ENCODE peak calls at places on chromosomes 16 and 17, in eight cellular contexts. N is tibial nerve, J is sigmoid colon, S is esophagus muscularis mucosa, O is HepG2, X is stomach, D is H1, A is transverse colon. Y is an unnamed sample.
A peak's percentile ranks its signal among the peaks of the same experiment; 100 is the strongest.

GRCh38 chr16:57762365-57763289 is 27.1 kb downstream of the KATNB1 start:
- DNase-seq in D (no peak), N (no peak), X (no peak), S (no peak), O (no peak), A (no peak), J (no peak), Y (no peak)

GRCh38 chr17:43015579-43015978 is 6.6 kb downstream of the VAT1 start:
- DNase-seq in A (no peak), S (no peak), X (no peak), J (peak; percentile 80), D (no peak), N (no peak), O (no peak), Y (peak; percentile 58)

GRCh38 chr16:11946433-11946832 is 4.6 kb upstream of the NPIPB2 start:
- DNase-seq in A (no peak), N (no peak), D (no peak), J (no peak), O (no peak), S (no peak), X (no peak), Y (no peak)

GRCh38 chr16:2244926-2245795 is 6.2 kb downstream of the ECI1 start:
- DNase-seq in J (no peak), N (no peak), A (no peak), D (no peak), O (no peak), X (no peak), S (no peak), Y (no peak)

GRCh38 chr16:684961-685696 is 995 bp upstream of the JMJD8 start:
- DNase-seq in N (no peak), D (no peak), S (no peak), J (peak; percentile 77), O (no peak), A (no peak), X (no peak), Y (peak; percentile 59)

GRCh38 chr16:55019419-55020131 is 88.9 kb downstream of the IRX5 start:
- DNase-seq in D (no peak), A (no peak), O (no peak), S (no peak), N (no peak), J (no peak), X (no peak), Y (no peak)

GRCh38 chr16:3577302-3577752 is at the start of gene NLRC3:
- DNase-seq in S (no peak), D (no peak), A (peak; percentile 28), X (no peak), N (no peak), J (no peak), O (no peak), Y (no peak)

GRCh38 chr17:902463-902862 is 77.1 kb downstream of the NXN start:
- DNase-seq in X (no peak), A (no peak), D (no peak), J (no peak), O (no peak), S (no peak), N (no peak), Y (no peak)

GRCh38 chr16:81671738-81672597 is 107.1 kb upstream of the PLCG2 start:
- DNase-seq in X (no peak), S (no peak), A (no peak), J (no peak), D (no peak), N (no peak), O (no peak), Y (no peak)

GRCh38 chr16:65731840-65732239 is 610.0 kb upstream of the CDH11 start:
- DNase-seq in O (no peak), J (no peak), D (no peak), S (no peak), X (no peak), A (no peak), N (no peak), Y (no peak)

GRCh38 chr16:49491736-49492089 is 118.1 kb downstream of the C16orf78 start:
- DNase-seq in N (peak; percentile 21), J (peak; percentile 77), X (no peak), S (no peak), D (no peak), A (peak; percentile 23), O (no peak), Y (peak; percentile 57)

GRCh38 chr16:69859105-69859969 is 91.8 kb upstream of the CLEC18A start:
- DNase-seq in J (no peak), D (peak; percentile 76), S (no peak), A (peak; percentile 75), N (peak; percentile 28), X (peak; percentile 44), O (peak; percentile 93), Y (no peak)

GRCh38 chr17:75239778-75240393 is 21.5 kb downstream of the GGA3 start:
- DNase-seq in N (no peak), D (no peak), X (no peak), J (no peak), S (no peak), A (no peak), O (no peak), Y (no peak)

GRCh38 chr17:39665642-39666221 is 583 bp downstream of the TCAP start:
- DNase-seq in O (no peak), J (no peak), A (no peak), D (no peak), N (no peak), S (no peak), X (no peak), Y (no peak)

GRCh38 chr17:36657763-36658490 is 56.5 kb downstream of the MRM1 start:
- DNase-seq in X (peak; percentile 30), O (no peak), S (no peak), A (peak; percentile 48), N (no peak), J (no peak), D (peak; percentile 86), Y (no peak)

GRCh38 chr16:14286381-14287230 is 215.5 kb downstream of the MRTFB start:
- DNase-seq in A (peak; percentile 22), O (no peak), N (no peak), D (peak; percentile 74), J (no peak), X (no peak), S (no peak), Y (no peak)

GRCh38 chr17:66716236-66717026 is 118.5 kb upstream of the CACNG5 start:
- DNase-seq in O (no peak), J (no peak), S (no peak), N (no peak), X (no peak), A (no peak), D (no peak), Y (no peak)

GRCh38 chr17:50096092-50096491 is 941 bp downstream of the PDK2 start:
- DNase-seq in D (no peak), J (no peak), N (no peak), A (no peak), S (no peak), O (no peak), X (peak; percentile 57), Y (no peak)

GRCh38 chr17:50095626-50096037 is 481 bp downstream of the PDK2 start:
- DNase-seq in X (no peak), A (no peak), J (no peak), N (no peak), D (peak; percentile 63), S (no peak), O (no peak), Y (peak; percentile 48)

GRCh38 chr17:50093807-50094206 is 1.3 kb upstream of the PDK2 start:
- DNase-seq in O (no peak), J (no peak), X (no peak), D (no peak), N (no peak), A (no peak), S (no peak), Y (no peak)

GRCh38 chr17:50094243-50094752 is 853 bp upstream of the PDK2 start:
- DNase-seq in N (peak; percentile 95), J (peak; percentile 95), O (peak; percentile 81), S (peak; percentile 98), X (peak; percentile 95), D (peak; percentile 98), A (peak; percentile 94), Y (peak; percentile 93)

DNA sequence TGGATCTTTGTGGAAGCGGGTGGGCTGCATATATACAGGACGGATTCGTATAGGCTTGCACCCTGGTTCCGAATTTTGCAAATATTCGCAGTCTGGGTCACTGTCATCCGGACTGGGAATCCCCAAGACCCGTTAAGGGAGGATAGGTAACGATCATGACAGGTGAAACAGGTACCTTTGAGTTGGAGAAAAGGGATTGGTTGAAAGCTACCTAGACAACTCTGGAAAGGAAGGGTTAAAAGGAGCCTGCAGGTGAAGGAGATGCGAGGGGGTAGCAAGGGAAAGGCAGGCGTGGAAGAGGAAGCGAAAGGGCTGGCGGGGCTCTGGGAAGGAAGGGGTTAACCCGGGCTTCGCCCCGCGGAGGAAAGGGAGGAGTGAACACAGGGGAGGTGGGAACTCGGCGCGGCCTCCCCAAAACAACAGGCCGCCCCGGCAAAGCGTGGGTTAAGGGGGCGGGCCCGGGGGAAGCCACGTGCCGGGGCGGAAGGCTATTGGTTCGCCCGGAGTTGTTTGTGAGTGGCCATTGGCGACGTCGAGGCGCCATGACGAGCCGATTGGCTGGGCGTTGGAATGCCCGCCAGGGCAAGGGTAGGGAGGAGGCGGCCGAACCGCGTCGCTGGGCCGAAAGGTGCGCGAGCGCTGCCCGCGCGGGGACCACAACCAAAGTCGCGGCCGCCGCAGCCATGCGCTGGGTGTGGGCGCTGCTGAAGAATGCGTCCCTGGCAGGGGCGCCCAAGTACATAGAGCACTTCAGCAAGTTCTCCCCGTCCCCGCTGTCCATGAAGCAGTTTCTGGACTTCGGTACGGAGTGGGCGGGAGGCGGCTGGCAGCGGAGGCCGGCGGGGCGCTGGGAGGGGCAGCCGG is at the start of gene PDK2:
- DNase-seq in D (peak; percentile 95), J (peak; percentile 99), S (peak; percentile 99), X (peak; percentile 98), O (peak; percentile 95), A (peak; percentile 97), N (peak; percentile 93), Y (peak; percentile 96)
- TF ChIP-seq POLR2A in D (no peak), J (peak; percentile 69), S (peak; percentile 63), X (no peak), O (peak; percentile 65), A (peak; percentile 90), N (peak; percentile 74), Y (no peak)

GRCh38 chr16:88072571-88073001 is 121.4 kb downstream of the BANP start:
- DNase-seq in A (no peak), D (no peak), O (no peak), J (peak; percentile 50), N (no peak), X (no peak), S (no peak), Y (no peak)
- H3K36me3 ChIP-seq in A (no peaks in the 10 kb centered on the region), D (peaks cover 2% of the 10 kb centered on the region), O (peaks cover 38% of the 10 kb centered on the region), J (no peaks in the 10 kb centered on the region), N (peaks cover 87% of the 10 kb centered on the region), X (peaks cover 84% of the 10 kb centered on the region), S (peaks cover 26% of the 10 kb centered on the region), Y (no peaks in the 10 kb centered on the region)

GRCh38 chr16:79191933-79192332 is 408.6 kb downstream of the MAF start:
- DNase-seq in A (no peak), D (no peak), O (no peak), X (no peak), S (no peak), J (no peak), N (no peak), Y (no peak)
- TF ChIP-seq EP300 in A (no peak), D (no peak), O (no peak), X (no peak), S (no peak), J (no peak), N (no peak), Y (no peak)

DNA sequence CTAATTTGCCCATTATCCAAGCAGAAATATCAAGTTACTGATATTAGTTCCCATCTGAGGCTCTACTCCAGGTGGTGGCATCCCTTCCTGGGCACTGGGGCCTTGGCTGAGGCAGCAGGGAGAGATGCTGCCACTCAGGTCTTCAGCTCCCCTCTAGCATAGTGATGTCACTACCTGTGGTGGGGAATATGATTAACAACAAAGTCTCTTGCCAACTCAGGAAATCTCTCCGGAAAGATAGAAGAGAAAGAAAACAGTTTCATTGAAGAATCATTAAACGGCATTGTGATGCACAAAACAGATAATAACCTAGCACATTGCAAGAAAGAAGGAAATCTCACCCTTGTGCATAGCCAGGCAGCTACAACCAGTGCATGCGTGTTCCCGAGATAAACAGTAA is 12.2 kb upstream of the ZNF267 start:
- DNase-seq in N (no peak), O (no peak), J (no peak), A (no peak), D (no peak), X (no peak), S (no peak), Y (no peak)
- TF ChIP-seq POLR2A in N (no peak), O (no peak), J (no peak), A (no peak), D (no peak), X (no peak), S (no peak), Y (no peak)

Y was measured in ovary.